ENCODE peak calls at places on chromosomes 16 and 17, in four cellular contexts. T is iPS DF 6.9, K is IMR-90, Z is PC-3. E is an unnamed sample.

GRCh38 chr16:57373117-57373947 is 1.0 kb downstream of the CX3CL1 start:
- DNase-seq in T (no peak), K (no peak), Z (no peak), E (no peak)

GRCh38 chr17:57424777-57425188 is 168.5 kb downstream of the MSI2 start:
- DNase-seq in T (no peak), K (peak), Z (peak), E (no peak)

GRCh38 chr17:29585080-29585751 is 4.2 kb downstream of the GIT1 start:
- DNase-seq in T (no peak), K (no peak), Z (no peak), E (no peak)

GRCh38 chr16:85870159-85870558 is 28.8 kb upstream of the IRF8 start:
- DNase-seq in T (no peak), K (no peak), Z (no peak), E (peak)

GRCh38 chr17:38558751-38559024 is 47.1 kb downstream of the SRCIN1 start:
- DNase-seq in T (no peak), K (no peak), Z (no peak), E (no peak)

GRCh38 chr17:55518549-55518948 is 7.3 kb upstream of the SMIM36 start:
- DNase-seq in T (no peak), K (no peak), Z (no peak), E (no peak)

GRCh38 chr17:61188081-61188480 is 211.6 kb upstream of the TBX2 start:
- DNase-seq in T (no peak), K (no peak), Z (no peak), E (no peak)

GRCh38 chr17:28880572-28880945 is 17.0 kb downstream of the FLOT2 start:
- DNase-seq in T (no peak), K (no peak), Z (no peak), E (no peak)

GRCh38 chr16:62720651-62721050 is 684.4 kb upstream of the CDH8 start:
- DNase-seq in T (no peak), K (no peak), Z (no peak), E (no peak)

GRCh38 chr16:67024384-67024896 is 4.5 kb upstream of the CBFB start:
- DNase-seq in T (no peak), K (no peak), Z (no peak), E (no peak)

GRCh38 chr17:651596-651995 is 63.0 kb downstream of the VPS53 start:
- DNase-seq in T (no peak), K (no peak), Z (no peak), E (no peak)

GRCh38 chr16:53744449-53744848 is 40.5 kb downstream of the FTO start:
- DNase-seq in T (no peak), K (no peak), Z (peak), E (no peak)

GRCh38 chr17:48728232-48729231 is at the start of gene HOXB13:
- DNase-seq in T (no peak), K (peak), Z (peak), E (peak)

GRCh38 chr17:8630227-8630801 is at the start of gene MYH10:
- DNase-seq in T (no peak), K (no peak), Z (no peak), E (no peak)

GRCh38 chr17:50027639-50028206 is 28.2 kb upstream of the ITGA3 start:
- DNase-seq in T (no peak), K (peak), Z (peak), E (no peak)

GRCh38 chr17:55527520-55528118 is 16.4 kb upstream of the SMIM36 start:
- DNase-seq in T (peak), K (peak), Z (peak), E (no peak)

GRCh38 chr17:21002309-21003006 is 40.4 kb downstream of the USP22 start:
- DNase-seq in T (no peak), K (no peak), Z (no peak), E (no peak)

GRCh38 chr17:57295526-57296023 is 39.3 kb downstream of the MSI2 start:
- DNase-seq in T (no peak), K (peak), Z (peak), E (peak)

GRCh38 chr17:29867643-29868181 is 62.3 kb downstream of the SSH2 start:
- DNase-seq in T (no peak), K (no peak), Z (peak), E (no peak)

GRCh38 chr17:9959377-9959981 is 54.4 kb upstream of the RCVRN start:
- DNase-seq in T (peak), K (peak), Z (peak), E (no peak)

GRCh38 chr16:49458221-49458620 is 84.6 kb downstream of the C16orf78 start:
- DNase-seq in T (no peak), K (no peak), Z (no peak), E (no peak)

GRCh38 chr17:79907855-79908254 is 68.6 kb upstream of the CBX4 start:
- DNase-seq in T (no peak), K (peak), Z (no peak), E (no peak)

GRCh38 chr17:8341456-8341855 is 1.8 kb downstream of the ODF4 start:
- DNase-seq in T (no peak), K (no peak), Z (no peak), E (peak)

GRCh38 chr16:57530104-57530522 is 6.3 kb downstream of the CCDC102A start:
- DNase-seq in T (no peak), K (peak), Z (peak), E (no peak)

GRCh38 chr17:19410875-19411291 is at the start of gene RNF112:
- DNase-seq in T (no peak), K (peak), Z (no peak), E (no peak)

GRCh38 chr16:3004781-3005284 is 7.9 kb upstream of the CLDN9 start:
- DNase-seq in T (no peak), K (no peak), Z (peak), E (peak)

GRCh38 chr16:68370221-68370920 is 59.6 kb downstream of the PRMT7 start:
- DNase-seq in T (no peak), K (no peak), Z (no peak), E (no peak)
- H3K27ac ChIP-seq in T (no peak), K (no peak), Z (no peak), E (no peak)

DNA sequence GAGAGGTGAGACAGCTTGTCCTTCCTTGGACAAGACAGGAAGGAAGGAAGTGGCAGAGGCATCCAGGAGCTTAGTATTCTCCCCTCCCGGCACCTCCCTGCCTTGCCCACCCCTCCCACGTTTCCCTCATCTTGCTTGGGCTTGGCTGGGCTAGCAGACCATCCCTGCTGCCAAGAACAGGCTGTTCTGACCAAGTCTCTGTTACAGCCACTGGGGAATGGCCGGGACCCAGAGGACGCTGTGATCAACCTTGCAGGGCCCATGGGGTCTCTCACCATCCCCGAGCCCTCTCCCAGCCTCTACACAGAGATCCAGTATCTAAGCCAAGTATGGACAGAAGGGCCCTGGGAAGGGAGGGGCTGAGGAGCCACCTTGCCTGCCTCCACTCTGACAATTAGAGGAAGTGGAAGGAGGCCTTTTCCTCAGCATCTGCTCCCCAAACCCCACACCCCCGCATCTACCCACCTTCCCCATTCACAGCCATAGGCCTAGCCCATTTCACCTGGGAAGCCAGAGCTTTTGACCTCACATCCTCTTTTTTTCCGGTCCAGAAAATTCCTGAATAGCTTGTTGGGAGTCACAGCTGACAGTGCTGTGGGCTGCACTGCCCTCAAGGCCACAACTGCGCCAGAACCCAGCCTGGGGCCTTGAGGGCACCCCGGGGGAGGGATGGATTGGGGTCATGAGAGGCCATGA is 14.1 kb downstream of the CD300LG start:
- DNase-seq in T (no peak), K (no peak), Z (no peak), E (no peak)
- H3K27ac ChIP-seq in T (no peak), K (no peak), Z (no peak), E (no peak)

GRCh38 chr16:89577055-89577759 is 1.6 kb downstream of the CPNE7 start:
- DNase-seq in T (no peak), K (no peak), Z (no peak), E (no peak)

GRCh38 chr16:89574681-89575246 is 794 bp upstream of the CPNE7 start:
- DNase-seq in T (no peak), K (peak), Z (peak), E (peak)

GRCh38 chr16:89575247-89576172 is at the start of gene CPNE7:
- DNase-seq in T (no peak), K (no peak), Z (no peak), E (no peak)

GRCh38 chr16:89573826-89574680 is 1.5 kb upstream of the CPNE7 start:
- DNase-seq in T (no peak), K (no peak), Z (no peak), E (no peak)

DNA sequence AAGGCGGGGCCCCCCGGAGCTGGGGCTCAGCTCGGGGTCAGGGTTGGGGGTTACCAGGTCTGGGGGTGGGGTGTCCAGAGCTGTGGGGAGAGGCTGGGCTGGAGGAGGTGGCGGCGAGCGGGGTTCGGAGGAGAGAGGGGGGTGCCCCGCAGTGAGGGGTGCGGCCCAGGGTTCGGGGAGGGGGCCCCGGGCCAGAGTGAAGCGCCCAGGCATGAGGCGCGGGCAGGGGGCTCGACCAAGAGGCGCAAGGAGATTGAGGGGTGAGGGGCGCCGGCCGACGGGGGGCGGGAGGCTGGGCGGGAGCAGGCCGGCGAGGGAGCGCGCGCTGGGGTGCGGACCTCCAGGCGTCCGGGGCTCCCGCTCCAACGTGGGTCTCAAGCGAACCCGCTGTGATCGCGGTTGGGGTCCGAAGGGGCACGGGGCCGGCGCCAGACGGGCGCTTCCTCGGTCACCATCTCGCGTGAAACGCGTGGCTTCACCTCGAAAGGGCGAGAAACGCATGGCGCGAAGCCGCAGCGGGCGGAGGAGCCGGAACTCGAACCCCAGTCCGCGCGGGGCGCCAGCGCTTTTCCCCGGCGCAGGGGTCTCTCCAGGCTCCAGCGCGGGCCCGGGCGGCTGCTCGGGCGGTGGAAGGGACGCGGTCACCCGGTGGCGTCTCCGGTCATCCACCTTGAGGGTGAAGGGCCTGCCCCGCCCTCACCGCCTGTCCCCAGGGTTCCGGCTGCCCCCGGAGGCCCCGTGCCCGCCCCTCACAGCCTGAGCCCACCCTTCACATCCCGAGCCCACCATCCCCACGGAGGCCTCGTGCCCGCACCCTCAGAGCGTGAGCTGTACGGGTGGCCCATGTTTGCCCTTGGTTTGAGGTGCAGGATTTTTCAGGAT is 856 bp downstream of the CPNE7 start:
- DNase-seq in T (no peak), K (no peak), Z (no peak), E (no peak)
- H3K27ac ChIP-seq in T (no peak), K (no peak), Z (no peak), E (no peak)

GRCh38 chr17:11555530-11555929 is 42.7 kb upstream of the DNAH9 start:
- DNase-seq in T (no peak), K (no peak), Z (no peak), E (no peak)
- H3K27ac ChIP-seq in T (no peak), K (no peak), Z (no peak), E (no peak)

E was measured in trophoblast cell.